ENCODE peak calls at places on chromosomes 3 and 15, in nine cellular contexts. M is effector memory CD8-positive, alpha-beta T cell; K is kidney tubule cell; D is GDM1; G is progenitor cell of endocrine pancreas; E is BE2C; R is ureter; L is HS-27A; X is stimulated activated CD8-positive, alpha-beta memory T cell treated with anti-CD3 and anti-CD28 coated beads, Interleukin-15, amount 100 ng/mL, for 1 hour. Z is an unnamed sample.

GRCh38 chr3:143134446-143134845 is 14.9 kb downstream of the CHST2 start:
- DNase-seq in M (no peak), K (no peak), D (no peak), G (no peak), E (peak), R (no peak), L (no peak), X (no peak), Z (peak)

GRCh38 chr3:77655421-77655820 is 615.5 kb downstream of the ROBO2 start:
- DNase-seq in M (no peak), K (no peak), D (no peak), G (no peak), E (no peak), R (no peak), L (no peak), X (no peak), Z (no peak)

GRCh38 chr15:92092391-92092790 is 238.9 kb downstream of the SLCO3A1 start:
- DNase-seq in M (no peak), K (peak), D (no peak), G (no peak), E (no peak), R (no peak), L (no peak), X (no peak), Z (peak)

GRCh38 chr3:188082040-188082439 is 71.9 kb upstream of the LPP start:
- DNase-seq in M (no peak), K (no peak), D (no peak), G (no peak), E (no peak), R (no peak), L (no peak), X (no peak), Z (no peak)

GRCh38 chr15:70526221-70526973 is 237.0 kb downstream of the UACA start:
- DNase-seq in M (peak), K (peak), D (no peak), G (no peak), E (peak), R (peak), L (no peak), X (no peak), Z (peak)

GRCh38 chr3:69865920-69866679 is 126.8 kb downstream of the MITF start:
- DNase-seq in M (no peak), K (peak), D (no peak), G (peak), E (peak), R (peak), L (no peak), X (no peak), Z (no peak)

GRCh38 chr15:86690566-86690965 is 610.9 kb downstream of the AGBL1 start:
- DNase-seq in M (no peak), K (peak), D (no peak), G (no peak), E (no peak), R (no peak), L (no peak), X (no peak), Z (no peak)

GRCh38 chr3:46845860-46846623 is 17.2 kb downstream of the MYL3 start:
- DNase-seq in M (peak), K (peak), D (no peak), G (peak), E (peak), R (peak), L (peak), X (peak), Z (no peak)

GRCh38 chr3:58526124-58526957 is 10.6 kb downstream of the ACOX2 start:
- DNase-seq in M (no peak), K (peak), D (no peak), G (no peak), E (no peak), R (no peak), L (peak), X (no peak), Z (peak)

GRCh38 chr3:102092617-102093466 is 243.5 kb downstream of the NFKBIZ start:
- DNase-seq in M (no peak), K (peak), D (peak), G (no peak), E (no peak), R (no peak), L (no peak), X (no peak), Z (peak)

GRCh38 chr3:122484985-122485384 is 29.8 kb downstream of the KPNA1 start:
- DNase-seq in M (no peak), K (peak), D (no peak), G (no peak), E (no peak), R (no peak), L (no peak), X (no peak), Z (peak)

GRCh38 chr3:114903213-114903612 is 243.9 kb downstream of the ZBTB20 start:
- DNase-seq in M (no peak), K (no peak), D (peak), G (no peak), E (no peak), R (no peak), L (no peak), X (no peak), Z (no peak)

GRCh38 chr3:10757021-10757820 is 58.8 kb upstream of the SLC6A11 start:
- DNase-seq in M (no peak), K (peak), D (no peak), G (no peak), E (no peak), R (no peak), L (no peak), X (no peak), Z (peak)

GRCh38 chr15:96121521-96121920 is 209.0 kb upstream of the NR2F2 start:
- DNase-seq in M (no peak), K (no peak), D (no peak), G (no peak), E (no peak), R (no peak), L (no peak), X (no peak), Z (no peak)

GRCh38 chr3:139140553-139140952 is 95.9 kb upstream of the PRR23C start:
- DNase-seq in M (no peak), K (no peak), D (no peak), G (no peak), E (no peak), R (no peak), L (no peak), X (no peak), Z (no peak)

GRCh38 chr3:87553058-87553457 is 276.7 kb upstream of the POU1F1 start:
- DNase-seq in M (no peak), K (no peak), D (no peak), G (no peak), E (no peak), R (no peak), L (no peak), X (no peak), Z (no peak)

GRCh38 chr3:150135321-150135721 is 164.6 kb upstream of the PFN2 start:
- DNase-seq in M (no peak), K (no peak), D (no peak), G (no peak), E (no peak), R (no peak), L (no peak), X (no peak), Z (no peak)

GRCh38 chr3:42892807-42893206 is 13.1 kb upstream of the ZNF662 start:
- DNase-seq in M (no peak), K (no peak), D (no peak), G (no peak), E (no peak), R (no peak), L (no peak), X (no peak), Z (no peak)

GRCh38 chr15:78148392-78149067 is 632 bp upstream of the IDH3A start:
- DNase-seq in M (no peak), K (no peak), D (no peak), G (no peak), E (no peak), R (no peak), L (no peak), X (no peak), Z (no peak)

GRCh38 chr3:148546959-148547358 is 150.7 kb upstream of the AGTR1 start:
- DNase-seq in M (no peak), K (no peak), D (no peak), G (no peak), E (peak), R (no peak), L (no peak), X (no peak), Z (no peak)

GRCh38 chr3:128725932-128726690 is at the start of gene RAB7A:
- DNase-seq in M (peak), K (peak), D (peak), G (peak), E (peak), R (peak), L (peak), X (peak), Z (peak)

GRCh38 chr15:47422901-47423300 is 294.4 kb upstream of the SEMA6D start:
- DNase-seq in M (no peak), K (peak), D (no peak), G (no peak), E (no peak), R (no peak), L (no peak), X (no peak), Z (no peak)

GRCh38 chr15:90441011-90441410 is 53.0 kb downstream of the IQGAP1 start:
- DNase-seq in M (no peak), K (no peak), D (no peak), G (no peak), E (no peak), R (no peak), L (no peak), X (no peak), Z (no peak)

GRCh38 chr3:69505770-69506407 is 120.0 kb upstream of the FRMD4B start:
- DNase-seq in M (no peak), K (no peak), D (no peak), G (no peak), E (no peak), R (no peak), L (no peak), X (no peak), Z (no peak)

GRCh38 chr3:129504471-129505100 is 23.9 kb upstream of the RHO start:
- DNase-seq in M (no peak), K (no peak), D (no peak), G (no peak), E (no peak), R (no peak), L (no peak), X (no peak), Z (peak)

GRCh38 chr15:51706347-51706746 is 25.0 kb downstream of the SCG3 start:
- DNase-seq in M (no peak), K (no peak), D (no peak), G (no peak), E (peak), R (no peak), L (no peak), X (no peak), Z (no peak)

GRCh38 chr15:72173401-72173800 is 24.2 kb downstream of the GRAMD2A start:
- DNase-seq in M (no peak), K (no peak), D (no peak), G (no peak), E (no peak), R (no peak), L (no peak), X (no peak), Z (no peak)

GRCh38 chr3:197256836-197257444 is 41.5 kb downstream of the DLG1 start:
- DNase-seq in M (peak), K (peak), D (peak), G (no peak), E (peak), R (no peak), L (no peak), X (peak), Z (peak)

GRCh38 chr3:8421267-8421666 is 80.4 kb upstream of the LMCD1 start:
- DNase-seq in M (no peak), K (no peak), D (peak), G (no peak), E (no peak), R (no peak), L (peak), X (no peak), Z (peak)

GRCh38 chr3:173826901-173827609 is 429.5 kb downstream of the NLGN1 start:
- DNase-seq in M (no peak), K (peak), D (no peak), G (no peak), E (no peak), R (no peak), L (no peak), X (no peak), Z (peak)

GRCh38 chr15:64911317-64912186 is at the start of gene ANKDD1A:
- DNase-seq in M (no peak), K (peak), D (no peak), G (peak), E (peak), R (peak), L (no peak), X (no peak), Z (peak)

GRCh38 chr3:43855674-43856299 is 165.0 kb downstream of the ABHD5 start:
- DNase-seq in M (peak), K (peak), D (peak), G (peak), E (peak), R (peak), L (no peak), X (no peak), Z (peak)

GRCh38 chr3:134355416-134355815 is 18.8 kb downstream of the AMOTL2 start:
- DNase-seq in M (no peak), K (no peak), D (no peak), G (no peak), E (no peak), R (no peak), L (no peak), X (no peak), Z (no peak)

GRCh38 chr15:74504418-74504817 is 36.6 kb upstream of the ARID3B start:
- DNase-seq in M (no peak), K (no peak), D (no peak), G (no peak), E (no peak), R (no peak), L (no peak), X (no peak), Z (no peak)

GRCh38 chr3:4313606-4314308 is 10.6 kb downstream of the SETMAR start:
- DNase-seq in M (no peak), K (peak), D (no peak), G (no peak), E (no peak), R (no peak), L (no peak), X (no peak), Z (peak)

Z was measured in HT1080.